ENCODE peak calls at places on chromosomes 11 and 22, in six cellular contexts. R is NCI-H2107; A is posterior cingulate gyrus; T is activated CD4-positive, alpha-beta T cell treated with anti-CD3 and anti-CD28 coated beads for 4 hours; S is cerebellar cortex; F is GM19239. M is an unnamed sample.

GRCh38 chr11:100918551-100919500 is 210.8 kb downstream of the PGR start:
- DNase-seq in R (peak), A (no peak), T (no peak), S (no peak), F (no peak), M (no peak)

GRCh38 chr11:638616-639323 is 1.7 kb downstream of the DRD4 start:
- DNase-seq in R (no peak), A (no peak), T (no peak), S (no peak), F (no peak), M (no peak)

GRCh38 chr22:33274214-33274828 is 216.1 kb upstream of the SYN3 start:
- DNase-seq in R (no peak), A (no peak), T (no peak), S (no peak), F (no peak), M (peak)

GRCh38 chr11:44804449-44805151 is 77.8 kb downstream of the TSPAN18 start:
- DNase-seq in R (no peak), A (no peak), T (no peak), S (peak), F (no peak), M (no peak)

GRCh38 chr11:72637198-72637597 is 37.0 kb downstream of the PDE2A start:
- DNase-seq in R (no peak), A (no peak), T (no peak), S (no peak), F (no peak), M (no peak)

GRCh38 chr11:103031834-103032233 is 60.1 kb downstream of the DCUN1D5 start:
- DNase-seq in R (no peak), A (no peak), T (no peak), S (no peak), F (no peak), M (no peak)

GRCh38 chr11:110128161-110128560 is 35.0 kb downstream of the ZC3H12C start:
- DNase-seq in R (no peak), A (no peak), T (no peak), S (no peak), F (no peak), M (no peak)

GRCh38 chr22:20645954-20646353 is 128.0 kb upstream of the SERPIND1 start:
- DNase-seq in R (no peak), A (no peak), T (no peak), S (no peak), F (no peak), M (no peak)

GRCh38 chr22:34105461-34106062 is 185.3 kb upstream of the LARGE1 start:
- DNase-seq in R (no peak), A (peak), T (no peak), S (peak), F (peak), M (no peak)

GRCh38 chr11:77474509-77475070 is 696 bp upstream of the PAK1 start:
- DNase-seq in R (no peak), A (no peak), T (no peak), S (peak), F (no peak), M (no peak)

GRCh38 chr22:22195265-22196017 is 49.1 kb upstream of the VPREB1 start:
- DNase-seq in R (peak), A (no peak), T (peak), S (peak), F (peak), M (peak)

GRCh38 chr22:44269117-44269498 is 43.6 kb downstream of the SHISAL1 start:
- DNase-seq in R (no peak), A (peak), T (no peak), S (no peak), F (no peak), M (no peak)

GRCh38 chr22:41998361-41999261 is at the start of gene WBP2NL:
- DNase-seq in R (no peak), A (peak), T (peak), S (peak), F (peak), M (peak)

GRCh38 chr11:121426476-121427454 is 25.3 kb upstream of the SORL1 start:
- DNase-seq in R (no peak), A (peak), T (peak), S (no peak), F (no peak), M (peak)

GRCh38 chr22:38335077-38335476 is 17.8 kb upstream of the CSNK1E start:
- DNase-seq in R (no peak), A (no peak), T (no peak), S (no peak), F (no peak), M (no peak)

GRCh38 chr11:69521461-69521860 is 40.0 kb downstream of the LINC01488 start:
- DNase-seq in R (no peak), A (peak), T (no peak), S (no peak), F (no peak), M (no peak)

GRCh38 chr11:10441652-10442503 is 13.2 kb upstream of the AMPD3 start:
- DNase-seq in R (no peak), A (no peak), T (no peak), S (no peak), F (peak), M (no peak)

GRCh38 chr22:42991010-42991651 is 23.8 kb downstream of the PACSIN2 start:
- DNase-seq in R (no peak), A (no peak), T (no peak), S (no peak), F (no peak), M (no peak)

GRCh38 chr11:103608566-103608965 is 427.9 kb upstream of the DDI1 start:
- DNase-seq in R (no peak), A (no peak), T (no peak), S (no peak), F (no peak), M (no peak)

GRCh38 chr22:17121235-17122195 is at the start of gene TMEM121B:
- DNase-seq in R (peak), A (peak), T (no peak), S (peak), F (no peak), M (no peak)

GRCh38 chr11:1224109-1224485 is 1.2 kb downstream of the MUC5B start:
- DNase-seq in R (no peak), A (peak), T (no peak), S (no peak), F (no peak), M (no peak)

GRCh38 chr22:40396882-40397281 is 26.5 kb downstream of the SGSM3 start:
- DNase-seq in R (no peak), A (peak), T (no peak), S (no peak), F (no peak), M (no peak)

GRCh38 chr11:3810951-3811350 is 2.6 kb downstream of the PGAP2 start:
- DNase-seq in R (no peak), A (no peak), T (no peak), S (no peak), F (no peak), M (no peak)

GRCh38 chr11:82233211-82233610 is 500.5 kb downstream of the FAM181B start:
- DNase-seq in R (no peak), A (no peak), T (no peak), S (no peak), F (no peak), M (no peak)

GRCh38 chr22:31637938-31638618 is 23.9 kb downstream of the PISD start:
- DNase-seq in R (no peak), A (peak), T (no peak), S (no peak), F (no peak), M (peak)

GRCh38 chr22:17264321-17265052 is 45.3 kb upstream of the ADA2 start:
- DNase-seq in R (no peak), A (peak), T (no peak), S (no peak), F (no peak), M (no peak)

GRCh38 chr11:105108247-105108646 is 31.3 kb downstream of the CARD18 start:
- DNase-seq in R (no peak), A (no peak), T (no peak), S (no peak), F (no peak), M (no peak)

GRCh38 chr11:68950268-68950667 is 30.5 kb downstream of the MRGPRD start:
- DNase-seq in R (no peak), A (peak), T (no peak), S (peak), F (no peak), M (peak)

GRCh38 chr11:46210856-46211255 is 66.6 kb upstream of the CREB3L1 start:
- DNase-seq in R (no peak), A (no peak), T (no peak), S (no peak), F (no peak), M (no peak)

GRCh38 chr22:32847067-32847491 is 45.6 kb downstream of the TIMP3 start:
- DNase-seq in R (no peak), A (peak), T (no peak), S (no peak), F (no peak), M (no peak)